ENCODE peak calls at places on chromosomes 12 and 14, in five cellular contexts. One of them, this sample, is unnamed.

GRCh38 chr12:93019240-93019910 is 90.3 kb upstream of the EEA1 start:
- DNase-seq in fibroblast of the aortic adventitia: no peak
- DNase-seq in heart left ventricle: no peak
- DNase-seq in GM23338: no peak
- DNase-seq in body of pancreas: no peak
- DNase-seq in this sample: no peak

GRCh38 chr14:104147346-104148125 is 9.1 kb downstream of the KIF26A start:
- DNase-seq in fibroblast of the aortic adventitia: no peak
- DNase-seq in heart left ventricle: peak
- DNase-seq in GM23338: no peak
- DNase-seq in body of pancreas: no peak
- DNase-seq in this sample: no peak

GRCh38 chr12:88420460-88420859 is 159.8 kb downstream of the KITLG start:
- DNase-seq in fibroblast of the aortic adventitia: peak
- DNase-seq in heart left ventricle: no peak
- DNase-seq in GM23338: no peak
- DNase-seq in body of pancreas: no peak
- DNase-seq in this sample: peak

GRCh38 chr12:105587237-105587636 is 256.7 kb downstream of the C12orf75 start:
- DNase-seq in fibroblast of the aortic adventitia: peak
- DNase-seq in heart left ventricle: peak
- DNase-seq in GM23338: no peak
- DNase-seq in body of pancreas: no peak
- DNase-seq in this sample: no peak

GRCh38 chr12:127280393-127281275 is 986.3 kb upstream of the TMEM132C start:
- DNase-seq in fibroblast of the aortic adventitia: no peak
- DNase-seq in heart left ventricle: peak
- DNase-seq in GM23338: peak
- DNase-seq in body of pancreas: peak
- DNase-seq in this sample: no peak

GRCh38 chr12:129762436-129762835 is 141.4 kb downstream of the TMEM132D start:
- DNase-seq in fibroblast of the aortic adventitia: no peak
- DNase-seq in heart left ventricle: no peak
- DNase-seq in GM23338: no peak
- DNase-seq in body of pancreas: no peak
- DNase-seq in this sample: peak

GRCh38 chr12:54431911-54432814 is 13.1 kb upstream of the ITGA5 start:
- DNase-seq in fibroblast of the aortic adventitia: peak
- DNase-seq in heart left ventricle: peak
- DNase-seq in GM23338: peak
- DNase-seq in body of pancreas: peak
- DNase-seq in this sample: peak

GRCh38 chr14:98366429-98366828 is 905.6 kb downstream of the BCL11B start:
- DNase-seq in fibroblast of the aortic adventitia: no peak
- DNase-seq in heart left ventricle: no peak
- DNase-seq in GM23338: peak
- DNase-seq in body of pancreas: no peak
- DNase-seq in this sample: no peak

GRCh38 chr14:50321009-50321660 is 9.0 kb downstream of the DMAC2L start:
- DNase-seq in fibroblast of the aortic adventitia: peak
- DNase-seq in heart left ventricle: peak
- DNase-seq in GM23338: peak
- DNase-seq in body of pancreas: peak
- DNase-seq in this sample: peak

GRCh38 chr14:100904307-100905019 is 941 bp upstream of the RTL1 start:
- DNase-seq in fibroblast of the aortic adventitia: no peak
- DNase-seq in heart left ventricle: no peak
- DNase-seq in GM23338: peak
- DNase-seq in body of pancreas: no peak
- DNase-seq in this sample: no peak

GRCh38 chr12:56954956-56955355 is 2.5 kb downstream of the RDH16 start:
- DNase-seq in fibroblast of the aortic adventitia: no peak
- DNase-seq in heart left ventricle: no peak
- DNase-seq in GM23338: no peak
- DNase-seq in body of pancreas: no peak
- DNase-seq in this sample: no peak

GRCh38 chr12:107369679-107370078 is 276.3 kb upstream of the CRY1 start:
- DNase-seq in fibroblast of the aortic adventitia: no peak
- DNase-seq in heart left ventricle: no peak
- DNase-seq in GM23338: no peak
- DNase-seq in body of pancreas: no peak
- DNase-seq in this sample: no peak

GRCh38 chr14:105196228-105196960 is 15.3 kb upstream of the NUDT14 start:
- DNase-seq in fibroblast of the aortic adventitia: no peak
- DNase-seq in heart left ventricle: peak
- DNase-seq in GM23338: peak
- DNase-seq in body of pancreas: no peak
- DNase-seq in this sample: no peak
- H3K4me3 ChIP-seq in fibroblast of the aortic adventitia: no peak
- H3K4me3 ChIP-seq in heart left ventricle: peak
- H3K4me3 ChIP-seq in GM23338: peak
- H3K4me3 ChIP-seq in body of pancreas: no peak
- H3K4me3 ChIP-seq in this sample: no peak

GRCh38 chr12:70919597-70920035 is 922 bp downstream of the PTPRR start:
- DNase-seq in fibroblast of the aortic adventitia: peak
- DNase-seq in heart left ventricle: no peak
- DNase-seq in GM23338: peak
- DNase-seq in body of pancreas: no peak
- DNase-seq in this sample: no peak
- H3K4me3 ChIP-seq in fibroblast of the aortic adventitia: no peak
- H3K4me3 ChIP-seq in heart left ventricle: no peak
- H3K4me3 ChIP-seq in GM23338: peak
- H3K4me3 ChIP-seq in body of pancreas: no peak
- H3K4me3 ChIP-seq in this sample: no peak

GRCh38 chr12:6202331-6202730 is 2.1 kb downstream of the CD9 start:
- DNase-seq in fibroblast of the aortic adventitia: no peak
- DNase-seq in heart left ventricle: no peak
- DNase-seq in GM23338: no peak
- DNase-seq in body of pancreas: no peak
- DNase-seq in this sample: no peak

GRCh38 chr12:6201199-6201608 is 1.0 kb downstream of the CD9 start:
- DNase-seq in fibroblast of the aortic adventitia: no peak
- DNase-seq in heart left ventricle: no peak
- DNase-seq in GM23338: peak
- DNase-seq in body of pancreas: peak
- DNase-seq in this sample: no peak

GRCh38 chr12:6202846-6203245 is 2.6 kb downstream of the CD9 start:
- DNase-seq in fibroblast of the aortic adventitia: no peak
- DNase-seq in heart left ventricle: no peak
- DNase-seq in GM23338: no peak
- DNase-seq in body of pancreas: no peak
- DNase-seq in this sample: no peak

GRCh38 chr12:6200266-6201198 is at the start of gene CD9:
- DNase-seq in fibroblast of the aortic adventitia: peak
- DNase-seq in heart left ventricle: peak
- DNase-seq in GM23338: peak
- DNase-seq in body of pancreas: peak
- DNase-seq in this sample: no peak

DNA sequence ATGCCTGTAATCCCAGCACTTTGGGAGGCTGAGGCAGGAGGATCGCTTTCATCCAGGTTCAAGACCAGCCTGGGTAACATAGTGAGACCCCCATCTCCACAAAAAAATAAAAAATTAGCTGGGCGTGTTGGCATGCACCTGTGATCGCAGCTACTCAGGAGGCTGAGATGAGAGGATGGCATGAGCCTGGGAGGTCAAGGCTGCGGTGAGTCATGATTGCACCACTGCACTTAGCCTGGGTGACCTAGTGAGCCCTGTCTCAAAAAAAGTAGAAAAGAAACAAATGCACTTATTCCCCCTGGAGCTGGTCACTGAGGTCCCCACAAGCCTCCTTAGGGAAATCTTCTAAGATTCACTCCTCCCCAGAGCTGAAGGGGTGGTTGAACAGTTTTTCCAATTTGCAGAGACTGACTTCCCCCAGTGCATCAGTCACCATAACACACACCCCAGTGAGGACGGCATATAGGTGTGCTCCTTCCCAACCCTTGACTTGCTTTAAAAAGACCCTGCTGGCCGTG is 1.6 kb downstream of the CD9 start:
- DNase-seq in fibroblast of the aortic adventitia: no peak
- DNase-seq in heart left ventricle: no peak
- DNase-seq in GM23338: no peak
- DNase-seq in body of pancreas: no peak
- DNase-seq in this sample: no peak
- H3K4me3 ChIP-seq in fibroblast of the aortic adventitia: peak
- H3K4me3 ChIP-seq in heart left ventricle: peak
- H3K4me3 ChIP-seq in GM23338: peak
- H3K4me3 ChIP-seq in body of pancreas: no peak
- H3K4me3 ChIP-seq in this sample: no peak

DNA sequence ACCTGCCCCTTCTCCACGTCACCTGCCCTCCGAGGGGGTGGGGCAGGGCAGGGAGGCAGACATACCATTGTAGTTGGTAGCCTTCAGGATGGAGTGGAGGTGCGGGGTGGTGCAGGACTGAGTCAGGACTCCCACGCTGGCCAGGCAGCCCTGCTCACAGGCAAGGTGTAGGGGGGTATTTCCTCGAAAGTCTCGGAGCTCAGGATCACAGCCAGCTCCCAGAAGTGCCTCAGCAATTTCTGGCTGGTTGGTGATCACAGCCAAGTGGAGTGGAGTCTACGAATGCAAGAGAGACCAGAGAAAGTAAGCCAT is 1.5 kb downstream of the NFKBIA start:
- DNase-seq in fibroblast of the aortic adventitia: peak
- DNase-seq in heart left ventricle: peak
- DNase-seq in GM23338: no peak
- DNase-seq in body of pancreas: no peak
- DNase-seq in this sample: no peak
- H3K4me3 ChIP-seq in fibroblast of the aortic adventitia: peak
- H3K4me3 ChIP-seq in heart left ventricle: peak
- H3K4me3 ChIP-seq in GM23338: peak
- H3K4me3 ChIP-seq in body of pancreas: peak
- H3K4me3 ChIP-seq in this sample: peak

GRCh38 chr12:109054520-109054919 is 2.1 kb downstream of the USP30 start:
- DNase-seq in fibroblast of the aortic adventitia: no peak
- DNase-seq in heart left ventricle: no peak
- DNase-seq in GM23338: no peak
- DNase-seq in body of pancreas: no peak
- DNase-seq in this sample: no peak
- H3K4me3 ChIP-seq in fibroblast of the aortic adventitia: no peak
- H3K4me3 ChIP-seq in heart left ventricle: no peak
- H3K4me3 ChIP-seq in GM23338: no peak
- H3K4me3 ChIP-seq in body of pancreas: no peak
- H3K4me3 ChIP-seq in this sample: no peak

DNA sequence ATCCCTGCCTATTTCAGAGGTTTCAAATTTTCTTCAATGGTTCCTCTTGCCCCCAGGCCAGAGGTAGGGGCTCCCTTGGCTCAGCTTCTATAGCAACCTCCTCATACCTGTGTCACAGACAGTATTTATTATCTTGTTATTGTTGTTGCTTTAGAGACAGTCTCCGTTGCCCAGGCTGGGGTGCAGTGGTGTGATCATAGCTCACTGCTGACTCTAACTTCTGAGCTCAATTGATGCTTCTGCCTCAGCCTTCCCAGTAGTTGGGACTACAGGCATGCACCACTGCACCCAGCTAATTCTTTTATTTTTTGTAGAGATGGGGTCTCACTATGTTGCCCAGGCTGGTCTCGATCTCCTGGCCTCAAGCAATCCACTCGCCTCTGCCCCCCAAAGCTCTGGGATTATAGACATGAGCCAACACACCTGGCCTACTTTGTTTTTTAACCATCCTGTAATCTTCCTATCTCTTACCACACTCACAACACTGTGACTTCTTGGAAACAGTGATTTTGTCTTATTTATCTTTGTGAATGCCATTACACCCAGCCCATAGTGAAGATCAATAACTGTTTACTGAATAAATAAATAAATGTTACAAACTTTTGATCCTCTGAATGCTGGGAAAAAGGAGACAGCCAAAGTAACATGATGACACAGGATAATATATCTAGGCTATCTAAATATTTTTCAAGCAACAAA is 95.9 kb downstream of the PHLDA1 start:
- DNase-seq in fibroblast of the aortic adventitia: no peak
- DNase-seq in heart left ventricle: no peak
- DNase-seq in GM23338: no peak
- DNase-seq in body of pancreas: no peak
- DNase-seq in this sample: no peak
- H3K4me3 ChIP-seq in fibroblast of the aortic adventitia: no peak
- H3K4me3 ChIP-seq in heart left ventricle: no peak
- H3K4me3 ChIP-seq in GM23338: no peak
- H3K4me3 ChIP-seq in body of pancreas: no peak
- H3K4me3 ChIP-seq in this sample: no peak

DNA sequence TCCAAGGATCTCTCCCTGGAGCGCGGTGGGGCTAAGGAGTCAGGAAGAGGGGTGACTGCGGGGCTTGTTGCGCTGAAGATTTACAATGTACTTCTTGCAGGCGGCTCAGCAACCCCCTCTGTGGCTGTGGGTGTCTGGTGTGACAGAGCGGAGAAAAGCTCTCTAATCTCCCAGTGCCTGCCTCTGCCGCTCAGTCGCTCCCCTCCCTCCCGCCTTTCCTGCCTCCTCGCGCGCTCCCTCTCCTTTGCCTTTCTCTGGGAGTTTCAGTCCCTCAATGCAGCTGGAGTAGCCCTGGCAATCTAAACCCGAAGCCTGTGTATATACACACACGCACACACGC is 799 bp upstream of the TRHDE start:
- DNase-seq in fibroblast of the aortic adventitia: no peak
- DNase-seq in heart left ventricle: no peak
- DNase-seq in GM23338: peak
- DNase-seq in body of pancreas: peak
- DNase-seq in this sample: no peak
- H3K4me3 ChIP-seq in fibroblast of the aortic adventitia: peak
- H3K4me3 ChIP-seq in heart left ventricle: no peak
- H3K4me3 ChIP-seq in GM23338: peak
- H3K4me3 ChIP-seq in body of pancreas: peak
- H3K4me3 ChIP-seq in this sample: peak

GRCh38 chr12:68453278-68453677 is 121.1 kb upstream of the MDM1 start:
- DNase-seq in fibroblast of the aortic adventitia: no peak
- DNase-seq in heart left ventricle: no peak
- DNase-seq in GM23338: no peak
- DNase-seq in body of pancreas: no peak
- DNase-seq in this sample: no peak

GRCh38 chr12:68451261-68452091 is 119.3 kb upstream of the MDM1 start:
- DNase-seq in fibroblast of the aortic adventitia: peak
- DNase-seq in heart left ventricle: peak
- DNase-seq in GM23338: no peak
- DNase-seq in body of pancreas: peak
- DNase-seq in this sample: peak

GRCh38 chr12:68449196-68449595 is 117.0 kb upstream of the MDM1 start:
- DNase-seq in fibroblast of the aortic adventitia: no peak
- DNase-seq in heart left ventricle: no peak
- DNase-seq in GM23338: no peak
- DNase-seq in body of pancreas: no peak
- DNase-seq in this sample: no peak

GRCh38 chr12:68453876-68454275 is 121.7 kb upstream of the MDM1 start:
- DNase-seq in fibroblast of the aortic adventitia: peak
- DNase-seq in heart left ventricle: no peak
- DNase-seq in GM23338: no peak
- DNase-seq in body of pancreas: no peak
- DNase-seq in this sample: no peak

GRCh38 chr12:68450947-68451260 is 118.7 kb upstream of the MDM1 start:
- DNase-seq in fibroblast of the aortic adventitia: no peak
- DNase-seq in heart left ventricle: no peak
- DNase-seq in GM23338: no peak
- DNase-seq in body of pancreas: no peak
- DNase-seq in this sample: no peak
- H3K4me3 ChIP-seq in fibroblast of the aortic adventitia: peak
- H3K4me3 ChIP-seq in heart left ventricle: no peak
- H3K4me3 ChIP-seq in GM23338: no peak
- H3K4me3 ChIP-seq in body of pancreas: no peak
- H3K4me3 ChIP-seq in this sample: no peak

This sample was measured in skeletal muscle cell.